ENCODE peak calls at places on chromosomes 5 and 9, in six cellular contexts. One of them, this sample, is unnamed.

GRCh38 chr9:126516936-126517750 is 96.6 kb upstream of the LMX1B start:
- DNase-seq in Peyer's patch: peak
- DNase-seq in AG04450: peak
- DNase-seq in prostate gland: no peak
- DNase-seq in naive thymus-derived CD4-positive, alpha-beta T cell: no peak
- DNase-seq in heart left ventricle: peak
- DNase-seq in this sample: peak

GRCh38 chr5:179345429-179346321 is at the start of gene ADAMTS2:
- DNase-seq in naive thymus-derived CD4-positive, alpha-beta T cell: no peak
- DNase-seq in prostate gland: peak
- DNase-seq in heart left ventricle: peak
- DNase-seq in Peyer's patch: no peak
- DNase-seq in AG04450: no peak
- DNase-seq in this sample: peak

GRCh38 chr9:124218438-124219289 is 39.1 kb upstream of the NEK6 start:
- DNase-seq in prostate gland: no peak
- DNase-seq in Peyer's patch: peak
- DNase-seq in heart left ventricle: peak
- DNase-seq in AG04450: no peak
- DNase-seq in naive thymus-derived CD4-positive, alpha-beta T cell: no peak
- DNase-seq in this sample: peak

GRCh38 chr9:92724528-92725265 is 39.9 kb downstream of the BICD2 start:
- DNase-seq in naive thymus-derived CD4-positive, alpha-beta T cell: no peak
- DNase-seq in prostate gland: no peak
- DNase-seq in Peyer's patch: no peak
- DNase-seq in heart left ventricle: no peak
- DNase-seq in AG04450: no peak
- DNase-seq in this sample: no peak

GRCh38 chr5:74639538-74640449 is 734 bp downstream of the ENC1 start:
- DNase-seq in naive thymus-derived CD4-positive, alpha-beta T cell: peak
- DNase-seq in Peyer's patch: peak
- DNase-seq in AG04450: no peak
- DNase-seq in prostate gland: peak
- DNase-seq in heart left ventricle: peak
- DNase-seq in this sample: no peak

GRCh38 chr5:17748196-17748595 is 113.9 kb downstream of the TAF11L14 start:
- DNase-seq in heart left ventricle: no peak
- DNase-seq in AG04450: no peak
- DNase-seq in Peyer's patch: no peak
- DNase-seq in prostate gland: no peak
- DNase-seq in naive thymus-derived CD4-positive, alpha-beta T cell: no peak
- DNase-seq in this sample: no peak

GRCh38 chr9:126440938-126441337 is 114.3 kb downstream of the MVB12B start:
- DNase-seq in Peyer's patch: no peak
- DNase-seq in heart left ventricle: no peak
- DNase-seq in naive thymus-derived CD4-positive, alpha-beta T cell: no peak
- DNase-seq in AG04450: no peak
- DNase-seq in prostate gland: no peak
- DNase-seq in this sample: no peak

GRCh38 chr5:170552486-170553122 is 48.8 kb downstream of the KCNIP1 start:
- DNase-seq in AG04450: peak
- DNase-seq in Peyer's patch: no peak
- DNase-seq in prostate gland: no peak
- DNase-seq in heart left ventricle: peak
- DNase-seq in naive thymus-derived CD4-positive, alpha-beta T cell: no peak
- DNase-seq in this sample: peak

GRCh38 chr9:98887918-98888510 is 55.7 kb upstream of the COL15A1 start:
- DNase-seq in prostate gland: no peak
- DNase-seq in Peyer's patch: no peak
- DNase-seq in AG04450: no peak
- DNase-seq in naive thymus-derived CD4-positive, alpha-beta T cell: no peak
- DNase-seq in heart left ventricle: no peak
- DNase-seq in this sample: no peak

GRCh38 chr9:84070590-84070989 is 90.0 kb downstream of the RMI1 start:
- DNase-seq in prostate gland: no peak
- DNase-seq in Peyer's patch: no peak
- DNase-seq in heart left ventricle: no peak
- DNase-seq in naive thymus-derived CD4-positive, alpha-beta T cell: no peak
- DNase-seq in AG04450: no peak
- DNase-seq in this sample: no peak

GRCh38 chr9:22129134-22129533 is 120.0 kb upstream of the CDKN2B start:
- DNase-seq in Peyer's patch: no peak
- DNase-seq in naive thymus-derived CD4-positive, alpha-beta T cell: no peak
- DNase-seq in AG04450: no peak
- DNase-seq in prostate gland: no peak
- DNase-seq in heart left ventricle: no peak
- DNase-seq in this sample: no peak

GRCh38 chr5:124704594-124705284 is 41.7 kb downstream of the ZNF608 start:
- DNase-seq in naive thymus-derived CD4-positive, alpha-beta T cell: no peak
- DNase-seq in Peyer's patch: no peak
- DNase-seq in AG04450: no peak
- DNase-seq in prostate gland: no peak
- DNase-seq in heart left ventricle: no peak
- DNase-seq in this sample: no peak

GRCh38 chr9:89483592-89484474 is 14.1 kb downstream of the SEMA4D start:
- DNase-seq in AG04450: no peak
- DNase-seq in prostate gland: no peak
- DNase-seq in heart left ventricle: no peak
- DNase-seq in naive thymus-derived CD4-positive, alpha-beta T cell: peak
- DNase-seq in Peyer's patch: no peak
- DNase-seq in this sample: no peak

GRCh38 chr9:134403682-134404301 is 77.5 kb downstream of the RXRA start:
- DNase-seq in heart left ventricle: peak
- DNase-seq in naive thymus-derived CD4-positive, alpha-beta T cell: no peak
- DNase-seq in prostate gland: no peak
- DNase-seq in Peyer's patch: peak
- DNase-seq in AG04450: peak
- DNase-seq in this sample: peak
- H3K27ac ChIP-seq in heart left ventricle: peak
- H3K27ac ChIP-seq in naive thymus-derived CD4-positive, alpha-beta T cell: no peak
- H3K27ac ChIP-seq in prostate gland: peak
- H3K27ac ChIP-seq in Peyer's patch: peak
- H3K27ac ChIP-seq in AG04450: peak
- H3K27ac ChIP-seq in this sample: peak

GRCh38 chr5:150440948-150441812 is 8.4 kb downstream of the RPS14 start:
- DNase-seq in prostate gland: no peak
- DNase-seq in AG04450: no peak
- DNase-seq in heart left ventricle: no peak
- DNase-seq in naive thymus-derived CD4-positive, alpha-beta T cell: no peak
- DNase-seq in Peyer's patch: no peak
- DNase-seq in this sample: no peak

GRCh38 chr5:150434502-150434901 is 15.0 kb downstream of the RPS14 start:
- DNase-seq in prostate gland: peak
- DNase-seq in naive thymus-derived CD4-positive, alpha-beta T cell: no peak
- DNase-seq in Peyer's patch: no peak
- DNase-seq in AG04450: peak
- DNase-seq in heart left ventricle: no peak
- DNase-seq in this sample: no peak

GRCh38 chr5:150438873-150439546 is 10.5 kb downstream of the RPS14 start:
- DNase-seq in prostate gland: no peak
- DNase-seq in Peyer's patch: no peak
- DNase-seq in naive thymus-derived CD4-positive, alpha-beta T cell: no peak
- DNase-seq in heart left ventricle: no peak
- DNase-seq in AG04450: no peak
- DNase-seq in this sample: no peak

GRCh38 chr5:150431574-150431973 is 18.0 kb downstream of the RPS14 start:
- DNase-seq in Peyer's patch: no peak
- DNase-seq in AG04450: no peak
- DNase-seq in naive thymus-derived CD4-positive, alpha-beta T cell: no peak
- DNase-seq in heart left ventricle: no peak
- DNase-seq in prostate gland: no peak
- DNase-seq in this sample: no peak

DNA sequence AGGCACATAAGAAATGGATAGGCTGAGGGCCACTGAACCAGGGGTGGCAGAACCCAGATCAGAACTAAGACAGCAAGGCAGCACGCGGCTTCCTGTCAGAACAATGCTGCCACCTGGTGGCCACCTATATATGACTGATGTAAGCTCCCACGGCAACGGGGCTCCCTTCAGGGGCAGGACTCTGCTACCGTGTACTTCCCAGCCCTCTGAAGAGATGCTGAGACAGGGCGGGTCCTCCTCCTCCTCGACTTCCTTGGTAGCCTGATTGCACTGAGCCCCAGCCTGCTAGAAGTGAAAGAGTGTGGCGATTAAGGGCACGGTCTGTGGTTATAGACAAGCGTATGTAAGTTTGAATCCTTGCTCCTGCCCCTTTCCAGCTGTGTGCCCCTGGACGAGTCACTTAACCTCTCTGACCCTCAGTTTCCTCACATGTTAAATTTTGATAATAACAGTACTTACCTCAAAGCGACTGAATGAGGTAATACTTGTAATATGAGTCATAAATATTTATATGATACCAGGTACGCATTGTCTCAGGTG is 13.3 kb downstream of the RPS14 start:
- DNase-seq in naive thymus-derived CD4-positive, alpha-beta T cell: peak
- DNase-seq in heart left ventricle: peak
- DNase-seq in AG04450: peak
- DNase-seq in prostate gland: peak
- DNase-seq in Peyer's patch: peak
- DNase-seq in this sample: peak
- H3K4me3 ChIP-seq in naive thymus-derived CD4-positive, alpha-beta T cell: no peak
- H3K4me3 ChIP-seq in heart left ventricle: no peak
- H3K4me3 ChIP-seq in AG04450: no peak
- H3K4me3 ChIP-seq in prostate gland: no peak
- H3K4me3 ChIP-seq in Peyer's patch: no peak
- H3K4me3 ChIP-seq in this sample: no peak

DNA sequence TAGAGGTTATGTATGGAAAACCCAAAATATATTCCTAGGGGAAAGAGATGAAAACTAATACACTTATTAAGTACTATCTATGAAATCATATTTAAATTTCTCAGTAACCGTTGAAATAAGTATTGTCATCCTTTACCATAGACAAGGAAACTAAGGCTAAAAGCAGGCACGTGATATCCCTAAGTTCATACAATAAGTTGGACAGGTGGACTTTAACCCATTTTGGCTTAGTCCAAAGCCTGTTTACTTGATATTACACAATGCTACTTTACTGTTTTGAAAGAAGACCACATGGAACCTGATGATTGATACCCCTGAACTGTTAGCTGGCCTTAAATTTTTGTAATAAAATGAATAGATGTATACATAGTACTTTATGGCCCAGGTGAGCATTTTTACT is 3.5 kb downstream of the NFX1 start:
- DNase-seq in AG04450: no peak
- DNase-seq in Peyer's patch: no peak
- DNase-seq in heart left ventricle: no peak
- DNase-seq in prostate gland: no peak
- DNase-seq in naive thymus-derived CD4-positive, alpha-beta T cell: no peak
- DNase-seq in this sample: no peak
- H3K27ac ChIP-seq in AG04450: no peak
- H3K27ac ChIP-seq in Peyer's patch: no peak
- H3K27ac ChIP-seq in heart left ventricle: no peak
- H3K27ac ChIP-seq in prostate gland: no peak
- H3K27ac ChIP-seq in naive thymus-derived CD4-positive, alpha-beta T cell: no peak
- H3K27ac ChIP-seq in this sample: no peak

GRCh38 chr9:96168882-96169281 is 133.1 kb downstream of the HSD17B3 start:
- DNase-seq in prostate gland: no peak
- DNase-seq in Peyer's patch: no peak
- DNase-seq in heart left ventricle: no peak
- DNase-seq in naive thymus-derived CD4-positive, alpha-beta T cell: no peak
- DNase-seq in AG04450: no peak
- DNase-seq in this sample: no peak

GRCh38 chr9:96169488-96169887 is 132.5 kb downstream of the HSD17B3 start:
- DNase-seq in heart left ventricle: no peak
- DNase-seq in naive thymus-derived CD4-positive, alpha-beta T cell: no peak
- DNase-seq in Peyer's patch: peak
- DNase-seq in prostate gland: peak
- DNase-seq in AG04450: no peak
- DNase-seq in this sample: no peak

GRCh38 chr9:96171749-96172148 is 130.2 kb downstream of the HSD17B3 start:
- DNase-seq in prostate gland: no peak
- DNase-seq in naive thymus-derived CD4-positive, alpha-beta T cell: no peak
- DNase-seq in Peyer's patch: no peak
- DNase-seq in AG04450: no peak
- DNase-seq in heart left ventricle: no peak
- DNase-seq in this sample: no peak

GRCh38 chr9:96172797-96173196 is 129.2 kb downstream of the HSD17B3 start:
- DNase-seq in AG04450: no peak
- DNase-seq in Peyer's patch: no peak
- DNase-seq in heart left ventricle: no peak
- DNase-seq in prostate gland: no peak
- DNase-seq in naive thymus-derived CD4-positive, alpha-beta T cell: no peak
- DNase-seq in this sample: no peak

DNA sequence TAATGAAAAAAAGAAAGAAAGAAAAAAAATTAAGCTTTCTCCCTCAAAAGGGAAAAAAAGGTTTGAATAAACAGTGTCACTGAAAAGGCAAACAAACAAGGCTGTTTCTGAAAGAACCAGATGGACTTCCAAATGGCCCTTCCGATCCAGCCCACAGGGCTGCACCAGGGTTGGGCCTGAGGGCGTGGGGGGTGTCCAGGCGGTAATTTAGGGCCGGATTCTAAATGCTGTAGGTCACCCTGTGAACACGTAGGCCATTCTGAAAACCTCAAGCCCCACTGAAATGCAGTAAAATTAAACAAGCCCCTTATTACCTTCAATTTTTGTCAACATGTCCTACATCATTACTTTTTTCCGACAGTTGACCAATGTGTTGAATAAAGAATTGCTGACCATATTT is 132.1 kb downstream of the HSD17B3 start:
- DNase-seq in Peyer's patch: no peak
- DNase-seq in naive thymus-derived CD4-positive, alpha-beta T cell: no peak
- DNase-seq in prostate gland: no peak
- DNase-seq in heart left ventricle: no peak
- DNase-seq in AG04450: no peak
- DNase-seq in this sample: no peak
- H3K4me3 ChIP-seq in Peyer's patch: no peak
- H3K4me3 ChIP-seq in naive thymus-derived CD4-positive, alpha-beta T cell: no peak
- H3K4me3 ChIP-seq in prostate gland: no peak
- H3K4me3 ChIP-seq in heart left ventricle: no peak
- H3K4me3 ChIP-seq in AG04450: no peak
- H3K4me3 ChIP-seq in this sample: no peak

DNA sequence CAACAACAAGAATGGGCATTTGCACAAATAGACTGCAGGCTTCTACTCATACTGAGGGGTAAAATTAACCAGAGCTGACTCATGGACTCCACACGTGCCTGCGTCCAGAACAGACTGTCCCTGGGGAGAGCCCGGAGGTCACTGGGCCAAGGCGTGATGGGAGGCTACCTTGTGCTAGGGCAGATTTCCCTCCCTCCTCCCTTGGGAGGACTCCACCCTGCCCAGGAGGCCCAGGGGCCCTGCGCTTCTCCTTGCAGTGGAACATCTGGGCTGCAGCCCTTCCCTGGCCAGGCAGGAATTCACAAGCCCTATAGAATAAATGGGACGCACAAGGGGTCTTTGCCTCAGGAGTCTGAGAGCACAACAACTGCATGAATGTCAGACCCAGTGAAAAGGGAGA is 35.6 kb downstream of the IRX2 start:
- DNase-seq in prostate gland: no peak
- DNase-seq in naive thymus-derived CD4-positive, alpha-beta T cell: no peak
- DNase-seq in AG04450: no peak
- DNase-seq in heart left ventricle: no peak
- DNase-seq in Peyer's patch: no peak
- DNase-seq in this sample: no peak
- H3K27ac ChIP-seq in prostate gland: no peak
- H3K27ac ChIP-seq in naive thymus-derived CD4-positive, alpha-beta T cell: no peak
- H3K27ac ChIP-seq in AG04450: no peak
- H3K27ac ChIP-seq in heart left ventricle: no peak
- H3K27ac ChIP-seq in Peyer's patch: no peak
- H3K27ac ChIP-seq in this sample: no peak